ENCODE peak calls at places on chromosomes 11 and 22, in five cellular contexts. W, U, B, Z and X are unnamed samples. For H3K4me1, the result is how much of the 10 kb centered on the place peaks cover.

GRCh38 chr11:5596611-5597201 is at the start of gene TRIM6:
- DNase-seq in Z (peak), W (peak), B (no peak), U (peak), X (no peak)

GRCh38 chr11:93906486-93906885 is 56.1 kb upstream of the VSTM5 start:
- DNase-seq in U (no peak), B (no peak), W (no peak), Z (no peak), X (no peak)

GRCh38 chr11:116485425-116485824 is 287.4 kb downstream of the BUD13 start:
- DNase-seq in U (no peak), B (no peak), Z (no peak), W (no peak), X (no peak)

GRCh38 chr22:21447694-21448402 is 19.3 kb upstream of the TMEM191C start:
- DNase-seq in U (peak), Z (peak), W (peak), B (no peak), X (no peak)

GRCh38 chr22:17773606-17774205 is 563 bp downstream of the BID start:
- DNase-seq in W (peak), Z (peak), U (no peak), B (peak), X (no peak)

GRCh38 chr11:114183041-114183511 is 113.1 kb upstream of the NNMT start:
- DNase-seq in W (no peak), U (peak), B (peak), Z (no peak), X (no peak)

GRCh38 chr22:19843107-19843856 is 11.4 kb downstream of the GNB1L start:
- DNase-seq in U (peak), W (peak), Z (no peak), B (no peak), X (no peak)

GRCh38 chr11:86931965-86932332 is 23.2 kb downstream of the FZD4 start:
- DNase-seq in W (no peak), B (no peak), Z (peak), U (no peak), X (no peak)

GRCh38 chr11:132911186-132911585 is 621.1 kb downstream of the OPCML start:
- DNase-seq in W (no peak), U (no peak), B (no peak), Z (peak), X (peak)

GRCh38 chr11:2777396-2777795 is 77.6 kb upstream of the KCNQ1OT1 start:
- DNase-seq in U (peak), W (peak), B (peak), Z (peak), X (peak)

DNA sequence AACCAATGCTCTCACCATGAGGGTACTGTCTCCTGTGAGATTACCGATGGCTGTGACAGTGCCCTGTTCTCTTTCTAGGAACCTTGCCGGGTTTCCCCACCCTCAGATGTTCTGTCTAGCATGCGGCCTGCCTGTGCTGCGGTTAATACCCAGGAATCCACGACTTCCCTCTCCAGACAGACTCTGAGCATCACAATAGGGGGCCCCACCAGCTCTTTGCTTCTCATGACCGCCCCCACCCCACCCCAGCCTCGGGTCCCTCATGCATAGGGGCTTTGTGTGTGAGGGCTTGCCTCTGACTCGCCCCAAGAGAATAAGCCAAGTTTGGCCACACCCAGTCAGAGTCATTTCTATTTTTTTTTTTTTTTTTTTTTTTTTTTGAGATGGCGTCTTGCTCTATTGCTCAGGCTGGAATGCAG is 10.3 kb downstream of the PARVG start:
- DNase-seq in Z (peak), W (no peak), B (peak), U (peak), X (no peak)
- H3K4me1 ChIP-seq in Z (under half), W (under half), B (under half), U (under half), X (under half)

GRCh38 chr11:12433571-12434061 is 56.2 kb downstream of the PARVA start:
- DNase-seq in Z (peak), B (no peak), U (no peak), W (no peak), X (peak)

GRCh38 chr11:12432507-12432906 is 55.1 kb downstream of the PARVA start:
- DNase-seq in U (no peak), Z (no peak), W (no peak), B (no peak), X (peak)

GRCh38 chr11:12429155-12429554 is 51.8 kb downstream of the PARVA start:
- DNase-seq in W (no peak), U (no peak), Z (no peak), B (no peak), X (peak)

GRCh38 chr11:12430912-12431311 is 53.5 kb downstream of the PARVA start:
- DNase-seq in B (no peak), U (no peak), W (peak), Z (peak), X (peak)

DNA sequence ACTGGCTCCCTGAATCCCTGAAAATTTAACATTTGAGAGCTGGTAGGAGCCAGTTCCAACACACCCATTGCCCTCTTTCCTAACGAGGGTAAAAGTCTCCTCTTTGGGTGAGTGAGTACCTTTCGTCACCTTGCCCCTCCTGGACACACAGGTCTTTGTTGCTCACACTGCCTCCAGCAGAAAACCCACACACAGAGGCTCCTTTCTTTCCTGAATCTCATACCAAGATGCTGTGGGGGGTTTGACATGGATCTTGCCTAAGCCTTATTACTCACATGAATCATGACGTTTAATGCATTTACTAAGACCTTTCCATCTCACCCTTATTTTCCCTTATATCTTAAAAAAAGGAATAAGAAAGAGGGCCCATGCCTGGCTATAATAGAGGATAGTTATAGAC is 53.0 kb downstream of the PARVA start:
- DNase-seq in B (no peak), U (no peak), W (no peak), Z (peak), X (peak)
- H3K4me1 ChIP-seq in B (under half), U (under half), W (half or more), Z (half or more), X (half or more)

DNA sequence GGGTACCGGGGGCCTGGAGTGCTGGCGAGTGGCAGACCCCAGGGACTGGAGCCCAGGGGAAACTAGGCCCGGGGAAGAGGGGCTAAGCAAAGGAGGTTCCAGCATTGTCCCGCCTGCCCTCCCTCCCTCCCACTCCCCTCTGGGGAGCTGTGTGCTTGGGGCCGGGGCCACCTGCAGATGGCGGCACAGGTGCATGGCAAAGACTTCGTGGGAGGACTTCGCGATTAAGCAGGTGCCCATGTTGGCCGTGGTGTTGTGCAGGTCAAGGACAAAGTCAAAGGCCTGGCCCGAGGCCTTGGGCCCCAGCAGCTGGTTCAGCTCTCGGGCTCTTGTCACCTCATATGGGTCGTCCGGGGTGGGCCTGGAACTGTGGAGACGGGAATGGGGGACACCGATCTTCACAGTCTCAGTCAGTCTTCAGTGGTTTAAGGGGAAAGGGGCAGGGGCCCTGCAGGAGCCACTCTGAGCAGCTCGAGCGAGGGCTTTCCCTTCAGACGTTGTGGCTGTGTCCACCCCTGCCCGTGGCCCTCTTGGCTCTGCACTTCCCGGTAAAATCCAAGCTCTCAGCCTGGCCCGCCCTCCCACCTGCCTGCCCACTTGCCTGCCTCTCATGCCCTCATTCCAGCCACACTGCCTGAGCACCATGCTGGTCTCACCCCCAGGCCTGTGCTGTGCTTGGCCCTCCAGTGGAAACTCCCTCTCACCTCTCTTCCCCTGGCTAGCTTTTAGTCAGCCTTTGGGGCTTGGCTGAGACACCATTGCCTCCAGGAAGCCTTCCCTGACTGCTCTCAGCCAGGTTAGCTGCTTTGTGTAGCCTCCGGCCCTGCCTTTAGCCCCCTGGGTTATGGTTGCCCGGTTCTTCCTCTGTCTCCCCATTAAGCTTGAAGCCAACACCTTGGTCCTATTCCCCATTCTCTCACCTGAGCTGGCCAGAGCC is 4.7 kb downstream of the ACY3 start:
- DNase-seq in W (no peak), Z (no peak), U (no peak), B (peak), X (no peak)
- H3K4me1 ChIP-seq in W (under half), Z (under half), U (under half), B (under half), X (under half)

GRCh38 chr22:39414377-39414776 is 14.8 kb downstream of the TAB1 start:
- DNase-seq in U (peak), W (no peak), B (no peak), Z (no peak), X (no peak)
- H3K4me1 ChIP-seq in U (under half), W (under half), B (half or more), Z (under half), X (under half)

GRCh38 chr11:46727952-46728658 is 9.1 kb downstream of the F2 start:
- DNase-seq in W (no peak), B (no peak), U (peak), Z (no peak), X (no peak)

GRCh38 chr11:46731545-46731944 is 12.5 kb downstream of the F2 start:
- DNase-seq in Z (no peak), B (no peak), U (peak), W (no peak), X (no peak)

GRCh38 chr11:46728659-46729040 is 9.6 kb downstream of the F2 start:
- DNase-seq in Z (no peak), U (peak), W (no peak), B (no peak), X (no peak)

GRCh38 chr11:46726206-46726862 is 7.3 kb downstream of the F2 start:
- DNase-seq in Z (no peak), W (no peak), U (peak), B (no peak), X (no peak)

GRCh38 chr11:46729110-46730027 is 10.4 kb downstream of the F2 start:
- DNase-seq in B (no peak), W (no peak), U (peak), Z (no peak), X (no peak)
- H3K4me1 ChIP-seq in B (under half), W (under half), U (under half), Z (under half), X (under half)

GRCh38 chr11:128610765-128611617 is 23.6 kb upstream of the ETS1 start:
- DNase-seq in B (peak), Z (no peak), W (no peak), U (no peak), X (peak)
- H3K4me1 ChIP-seq in B (half or more), Z (under half), W (under half), U (under half), X (under half)

GRCh38 chr11:13294178-13294577 is 16.6 kb downstream of the BMAL1 start:
- DNase-seq in B (no peak), U (no peak), Z (no peak), W (no peak), X (no peak)
- H3K4me1 ChIP-seq in B (half or more), U (under half), Z (under half), W (under half), X (half or more)